ENCODE peak calls at places on chromosome 4, in five cellular contexts. C is hepatocyte, W is retinal pigment epithelial cell, V is foreskin fibroblast, P is mesendoderm. Q is an unnamed sample.

GRCh38 chr4:93466440-93466839 is 362.1 kb upstream of the ATOH1 start:
- DNase-seq in C (no peak), W (no peak), V (no peak), P (peak; percentile 52), Q (no peak)

GRCh38 chr4:75048208-75048879 is 115.4 kb downstream of the PARM1 start:
- DNase-seq in C (no peak), W (no peak), V (no peak), P (peak; percentile 40), Q (no peak)

GRCh38 chr4:107935246-107935645 is 3.9 kb downstream of the CYP2U1 start:
- DNase-seq in C (no peak), W (no peak), V (no peak), P (no peak), Q (no peak)

GRCh38 chr4:33467291-33467690 is 2747.1 kb downstream of the PCDH7 start:
- DNase-seq in C (no peak), W (no peak), V (no peak), P (peak; percentile 71), Q (no peak)

GRCh38 chr4:22635692-22636091 is 57.0 kb upstream of the GBA3 start:
- DNase-seq in C (no peak), W (no peak), V (no peak), P (peak; percentile 39), Q (no peak)

GRCh38 chr4:179472164-179472563 is 2029.9 kb upstream of the AGA start:
- DNase-seq in C (no peak), W (no peak), V (no peak), P (no peak), Q (no peak)

GRCh38 chr4:135281230-135281629 is 1079.6 kb upstream of the PABPC4L start:
- DNase-seq in C (no peak), W (peak; percentile 11), V (no peak), P (peak; percentile 44), Q (no peak)

GRCh38 chr4:1026115-1026514 is 14.7 kb downstream of the FGFRL1 start:
- DNase-seq in C (no peak), W (no peak), V (no peak), P (no peak), Q (no peak)

GRCh38 chr4:113476800-113477199 is 284.7 kb downstream of the CAMK2D start:
- DNase-seq in C (no peak), W (no peak), V (peak; percentile 69), P (peak; percentile 13), Q (no peak)

GRCh38 chr4:163486321-163486720 is 8.2 kb upstream of the TMA16 start:
- DNase-seq in C (no peak), W (no peak), V (no peak), P (no peak), Q (no peak)

GRCh38 chr4:168218663-168219062 is 99.9 kb downstream of the DDX60 start:
- DNase-seq in C (no peak), W (peak; percentile 53), V (peak; percentile 60), P (no peak), Q (no peak)

GRCh38 chr4:86448891-86449290 is 89.0 kb upstream of the MAPK10 start:
- DNase-seq in C (no peak), W (no peak), V (no peak), P (peak; percentile 25), Q (peak; percentile 34)

GRCh38 chr4:16707874-16708273 is 190.6 kb downstream of the LDB2 start:
- DNase-seq in C (no peak), W (no peak), V (no peak), P (no peak), Q (no peak)

GRCh38 chr4:74109894-74110605 is 11.1 kb upstream of the CXCL2 start:
- DNase-seq in C (no peak), W (peak; percentile 91), V (peak; percentile 73), P (no peak), Q (no peak)

GRCh38 chr4:8732092-8732491 is 139.5 kb downstream of the CPZ start:
- DNase-seq in C (no peak), W (no peak), V (no peak), P (no peak), Q (no peak)

GRCh38 chr4:189861101-189861500 is 79.6 kb upstream of the FRG1 start:
- DNase-seq in C (no peak), W (no peak), V (no peak), P (no peak), Q (no peak)

GRCh38 chr4:14028862-14029261 is 401.3 kb upstream of the BOD1L1 start:
- DNase-seq in C (no peak), W (no peak), V (no peak), P (no peak), Q (no peak)

GRCh38 chr4:147831452-147832192 is 99.7 kb downstream of the ARHGAP10 start:
- DNase-seq in C (peak; percentile 61), W (no peak), V (peak; percentile 93), P (peak; percentile 67), Q (no peak)

GRCh38 chr4:11281720-11282119 is 147.0 kb downstream of the HS3ST1 start:
- DNase-seq in C (no peak), W (peak; percentile 43), V (no peak), P (no peak), Q (no peak)

GRCh38 chr4:6198278-6198677 is 2.1 kb downstream of the JAKMIP1 start:
- DNase-seq in C (no peak), W (no peak), V (no peak), P (peak; percentile 40), Q (no peak)

GRCh38 chr4:8891646-8892555 is 20.3 kb upstream of the HMX1 start:
- DNase-seq in C (no peak), W (no peak), V (no peak), P (peak; percentile 70), Q (no peak)

GRCh38 chr4:121256346-121256745 is 92.2 kb upstream of the TNIP3 start:
- DNase-seq in C (peak; percentile 42), W (peak; percentile 79), V (peak; percentile 89), P (no peak), Q (peak; percentile 33)

DNA sequence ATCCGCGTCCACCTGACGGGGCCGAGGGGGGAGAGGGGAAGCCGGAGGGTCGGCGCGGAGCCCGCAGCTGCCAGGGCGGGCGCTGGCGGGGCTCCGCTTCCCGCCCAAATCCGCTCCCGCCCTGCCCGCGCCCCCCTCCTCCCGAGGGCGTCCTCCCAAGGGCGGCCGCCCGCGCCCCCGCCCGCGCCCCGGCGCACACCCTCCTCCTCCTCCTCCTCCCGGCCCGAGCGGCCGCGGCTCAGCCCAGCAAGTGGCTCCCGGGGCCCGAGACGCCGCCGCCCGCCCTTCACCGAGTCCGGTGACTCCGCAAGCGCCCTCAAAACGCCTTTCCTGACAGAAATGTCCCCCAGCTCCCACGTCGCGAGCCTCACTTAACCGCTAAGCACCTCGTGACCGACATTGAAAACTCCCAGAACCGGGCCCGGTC is 487 bp downstream of the HMGB2 start:
- DNase-seq in C (peak; percentile 78), W (no peak), V (no peak), P (peak; percentile 42), Q (peak; percentile 79)
- H3K4me3 ChIP-seq in C (peak overlapping the region; percentile 60), W (peak overlapping the region; percentile 95), V (peak overlapping the region; percentile 88), P (peak overlapping the region; percentile 94), Q (peak overlapping the region; percentile 90)

GRCh38 chr4:165872443-165873297 is at the start of gene TLL1:
- DNase-seq in C (peak; percentile 37), W (no peak), V (no peak), P (peak; percentile 41), Q (no peak)
- H3K4me3 ChIP-seq in C (peak within 1 kb of the TSS; percentile 49), W (peak within 1 kb of the TSS; percentile 75), V (peak within 1 kb of the TSS; percentile 52), P (peak within 1 kb of the TSS; percentile 39), Q (no peak within 1 kb of the TSS)

GRCh38 chr4:2061208-2062131 is 2.3 kb downstream of the NAT8L start:
- DNase-seq in C (no peak), W (no peak), V (no peak), P (no peak), Q (no peak)
- H3K4me3 ChIP-seq in C (no peak overlapping the region), W (peak overlapping the region; percentile 52), V (no peak overlapping the region), P (no peak overlapping the region), Q (no peak overlapping the region)

DNA sequence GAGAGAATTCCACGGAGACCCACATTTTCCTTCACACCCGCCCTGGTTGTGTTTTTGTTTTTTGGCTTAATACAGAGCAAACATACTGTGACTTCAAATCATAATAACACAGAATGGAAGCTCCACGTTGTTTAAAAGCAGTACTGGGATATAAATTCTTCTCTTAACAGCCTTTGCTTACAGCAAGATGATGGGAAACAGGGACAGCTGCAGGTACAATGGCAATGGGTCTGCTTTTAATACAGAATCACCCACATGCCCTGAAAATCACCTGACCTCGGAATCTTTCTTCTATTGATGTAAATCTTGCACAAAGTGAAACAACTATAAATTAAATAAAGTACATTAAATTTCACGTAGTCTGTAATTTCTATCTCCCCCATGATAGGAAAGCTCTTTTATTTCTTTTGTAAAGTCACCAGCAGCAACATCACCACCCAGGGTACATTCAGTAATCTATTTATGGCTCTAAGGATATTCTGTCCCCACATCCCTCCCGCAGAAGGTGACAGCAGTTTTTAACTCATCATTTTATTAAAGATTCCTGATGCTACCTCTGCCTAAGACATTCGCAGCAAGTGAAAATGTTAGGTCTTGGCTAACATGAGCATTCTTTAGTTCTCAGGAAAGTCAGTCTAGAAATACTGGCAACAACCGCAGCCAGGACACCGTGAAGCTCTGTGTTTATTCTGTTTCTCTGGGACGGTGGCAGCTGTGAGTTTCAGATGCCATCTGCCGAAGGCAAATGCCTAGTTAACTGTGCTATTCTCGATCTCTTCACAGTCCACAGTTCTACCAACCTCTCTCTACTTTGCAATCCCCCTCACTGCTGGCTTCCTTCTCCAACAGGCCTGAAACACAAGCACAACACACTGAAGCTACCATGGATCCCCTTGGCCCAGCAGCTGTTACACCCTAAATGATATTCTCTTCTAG is 119.1 kb downstream of the ZNF827 start:
- DNase-seq in C (no peak), W (no peak), V (no peak), P (no peak), Q (no peak)
- H3K4me3 ChIP-seq in C (no peak overlapping the region), W (no peak overlapping the region), V (no peak overlapping the region), P (no peak overlapping the region), Q (no peak overlapping the region)

GRCh38 chr4:153486281-153487151 is 20.4 kb downstream of the TMEM131L start:
- DNase-seq in C (peak; percentile 74), W (peak; percentile 88), V (peak; percentile 78), P (peak; percentile 94), Q (no peak)
- H3K4me3 ChIP-seq in C (no peak overlapping the region), W (no peak overlapping the region), V (no peak overlapping the region), P (no peak overlapping the region), Q (no peak overlapping the region)

DNA sequence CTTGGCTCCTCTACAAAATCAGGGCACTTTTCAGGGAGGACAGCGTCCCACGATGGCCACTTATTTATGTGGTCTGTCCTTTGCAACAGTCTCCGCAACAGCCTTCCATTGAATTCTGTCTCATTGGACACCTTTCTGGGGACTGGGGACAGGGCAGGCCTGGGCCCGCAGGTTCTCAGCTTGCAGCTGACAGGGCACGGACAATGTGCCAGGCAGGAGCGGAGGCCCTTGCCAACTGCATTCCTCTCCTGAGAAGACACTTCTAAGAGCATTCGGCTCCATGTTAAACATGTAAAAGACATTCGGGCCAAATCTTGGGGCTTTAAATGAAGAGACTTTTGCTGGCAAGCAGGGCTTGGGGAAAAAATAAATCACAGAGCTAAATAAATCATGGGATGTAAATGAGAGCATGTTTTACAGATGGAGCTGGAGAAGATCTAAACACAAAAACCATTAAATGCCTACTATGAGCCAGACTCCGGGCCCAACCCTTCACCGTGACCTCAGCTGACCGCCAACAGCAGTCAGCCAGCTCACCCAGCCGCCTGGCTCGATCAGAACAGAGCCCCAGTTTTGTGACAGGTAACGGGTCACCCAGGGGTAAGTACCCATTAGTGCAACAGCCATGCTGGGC is 14.9 kb downstream of the WDR1 start:
- DNase-seq in C (no peak), W (no peak), V (no peak), P (no peak), Q (no peak)
- H3K4me3 ChIP-seq in C (no peak overlapping the region), W (no peak overlapping the region), V (no peak overlapping the region), P (no peak overlapping the region), Q (no peak overlapping the region)